ENCODE peak calls at places on chromosomes 3 and 15, in four cellular contexts. H is WTC11, L is HepG2, T is K562. U is an unnamed sample.

GRCh38 chr3:129246636-129247035 is 2.8 kb upstream of the COPG1 start:
- DNase-seq in H (no peak), L (no peak), T (no peak), U (no peak)

GRCh38 chr3:29065211-29065785 is 215.6 kb upstream of the RBMS3 start:
- DNase-seq in H (peak), L (no peak), T (no peak), U (peak)

GRCh38 chr3:131217296-131217741 is 164.3 kb upstream of the NUDT16 start:
- DNase-seq in H (no peak), L (no peak), T (no peak), U (peak)

GRCh38 chr15:48590704-48591103 is 54.8 kb downstream of the FBN1 start:
- DNase-seq in H (no peak), L (no peak), T (peak), U (no peak)

GRCh38 chr3:169454823-169455222 is 208.7 kb downstream of the MECOM start:
- DNase-seq in H (no peak), L (no peak), T (no peak), U (no peak)

GRCh38 chr15:75823860-75824613 is 19.2 kb upstream of the UBE2Q2 start:
- DNase-seq in H (peak), L (peak), T (no peak), U (no peak)

GRCh38 chr3:179882322-179882721 is 154.4 kb downstream of the PEX5L start:
- DNase-seq in H (peak), L (no peak), T (no peak), U (no peak)

GRCh38 chr15:43519207-43519606 is 1.8 kb downstream of the MAP1A start:
- DNase-seq in H (no peak), L (no peak), T (no peak), U (no peak)

GRCh38 chr3:138113309-138113708 is 2.1 kb downstream of the DZIP1L start:
- DNase-seq in H (no peak), L (no peak), T (no peak), U (no peak)

GRCh38 chr15:84840255-84840654 is 23.1 kb downstream of the ALPK3 start:
- DNase-seq in H (no peak), L (no peak), T (no peak), U (no peak)

GRCh38 chr3:12895391-12896205 is 54.2 kb upstream of the RPL32 start:
- DNase-seq in H (no peak), L (no peak), T (no peak), U (no peak)

GRCh38 chr3:183576487-183577107 is 21.1 kb upstream of the KLHL6 start:
- DNase-seq in H (no peak), L (no peak), T (no peak), U (no peak)

GRCh38 chr3:155270485-155271342 is 22.8 kb downstream of the STRIT1 start:
- DNase-seq in H (peak), L (no peak), T (peak), U (no peak)

GRCh38 chr3:14633819-14634424 is 17.6 kb upstream of the CCDC174 start:
- DNase-seq in H (peak), L (peak), T (peak), U (peak)

GRCh38 chr15:68335251-68335650 is 57.7 kb downstream of the FEM1B start:
- DNase-seq in H (no peak), L (no peak), T (no peak), U (no peak)

GRCh38 chr15:72199721-72200212 is 2.2 kb upstream of the GRAMD2A start:
- DNase-seq in H (peak), L (peak), T (peak), U (peak)

GRCh38 chr3:18425641-18426403 is 683 bp upstream of the SATB1 start:
- DNase-seq in H (peak), L (no peak), T (no peak), U (peak)

GRCh38 chr3:78870484-78870883 is 897.3 kb downstream of the ROBO1 start:
- DNase-seq in H (no peak), L (peak), T (no peak), U (no peak)

GRCh38 chr3:78871048-78871447 is 896.8 kb downstream of the ROBO1 start:
- DNase-seq in H (no peak), L (no peak), T (no peak), U (no peak)

GRCh38 chr3:78875431-78875830 is 892.4 kb downstream of the ROBO1 start:
- DNase-seq in H (no peak), L (no peak), T (no peak), U (no peak)

GRCh38 chr3:78873641-78874040 is 894.2 kb downstream of the ROBO1 start:
- DNase-seq in H (no peak), L (no peak), T (no peak), U (no peak)

DNA sequence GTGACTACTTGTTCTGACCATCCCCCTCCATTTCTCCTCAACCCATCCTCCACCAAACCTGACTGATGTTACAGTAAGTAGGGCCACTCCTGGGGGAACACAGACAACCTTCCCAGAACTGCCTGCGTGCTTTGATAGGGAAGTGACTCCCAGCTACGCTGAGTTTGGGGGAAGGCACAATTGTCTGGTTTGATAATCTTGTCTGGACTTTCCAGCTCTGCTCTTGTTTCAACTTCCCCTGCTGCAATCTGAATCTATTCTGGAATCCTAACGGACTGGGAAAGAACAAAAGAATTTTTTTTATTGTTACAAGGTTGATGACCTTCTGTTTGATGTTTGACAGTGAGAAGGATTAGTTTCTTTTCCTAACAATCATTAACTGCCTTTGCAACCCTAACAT is 895.6 kb downstream of the ROBO1 start:
- DNase-seq in H (no peak), L (peak), T (no peak), U (no peak)
- TF ChIP-seq ELF4 in H (no peak), L (no peak), T (no peak), U (no peak)

GRCh38 chr3:113535898-113536297 is 3.5 kb downstream of the SIDT1 start:
- DNase-seq in H (no peak), L (no peak), T (no peak), U (peak)
- TF ChIP-seq ELF4 in H (no peak), L (no peak), T (no peak), U (no peak)

GRCh38 chr15:38035701-38036100 is 101.3 kb downstream of the TMCO5A start:
- DNase-seq in H (no peak), L (no peak), T (no peak), U (no peak)
- TF ChIP-seq ELF4 in H (no peak), L (no peak), T (no peak), U (no peak)

GRCh38 chr3:48199117-48199516 is 10.9 kb upstream of the CDC25A start:
- DNase-seq in H (no peak), L (no peak), T (no peak), U (no peak)

GRCh38 chr3:48190911-48191310 is 2.7 kb upstream of the CDC25A start:
- DNase-seq in H (no peak), L (peak), T (no peak), U (no peak)

GRCh38 chr3:48189321-48189720 is 1.1 kb upstream of the CDC25A start:
- DNase-seq in H (no peak), L (no peak), T (no peak), U (no peak)

GRCh38 chr3:48194446-48195071 is 6.3 kb upstream of the CDC25A start:
- DNase-seq in H (peak), L (peak), T (peak), U (peak)
- TF ChIP-seq ELF4 in H (no peak), L (no peak), T (no peak), U (no peak)

GRCh38 chr3:127959873-127960272 is 44.8 kb downstream of the KBTBD12 start:
- DNase-seq in H (peak), L (peak), T (peak), U (peak)
- TF ChIP-seq ELF4 in H (no peak), L (no peak), T (no peak), U (no peak)

GRCh38 chr15:98866503-98866902 is 141.1 kb downstream of the PGPEP1L start:
- DNase-seq in H (no peak), L (no peak), T (no peak), U (no peak)

GRCh38 chr15:98868564-98868963 is 139.0 kb downstream of the PGPEP1L start:
- DNase-seq in H (no peak), L (no peak), T (no peak), U (no peak)

GRCh38 chr15:98861188-98861587 is 146.4 kb downstream of the PGPEP1L start:
- DNase-seq in H (no peak), L (no peak), T (no peak), U (no peak)

GRCh38 chr15:98863983-98864382 is 143.6 kb downstream of the PGPEP1L start:
- DNase-seq in H (no peak), L (no peak), T (no peak), U (no peak)

DNA sequence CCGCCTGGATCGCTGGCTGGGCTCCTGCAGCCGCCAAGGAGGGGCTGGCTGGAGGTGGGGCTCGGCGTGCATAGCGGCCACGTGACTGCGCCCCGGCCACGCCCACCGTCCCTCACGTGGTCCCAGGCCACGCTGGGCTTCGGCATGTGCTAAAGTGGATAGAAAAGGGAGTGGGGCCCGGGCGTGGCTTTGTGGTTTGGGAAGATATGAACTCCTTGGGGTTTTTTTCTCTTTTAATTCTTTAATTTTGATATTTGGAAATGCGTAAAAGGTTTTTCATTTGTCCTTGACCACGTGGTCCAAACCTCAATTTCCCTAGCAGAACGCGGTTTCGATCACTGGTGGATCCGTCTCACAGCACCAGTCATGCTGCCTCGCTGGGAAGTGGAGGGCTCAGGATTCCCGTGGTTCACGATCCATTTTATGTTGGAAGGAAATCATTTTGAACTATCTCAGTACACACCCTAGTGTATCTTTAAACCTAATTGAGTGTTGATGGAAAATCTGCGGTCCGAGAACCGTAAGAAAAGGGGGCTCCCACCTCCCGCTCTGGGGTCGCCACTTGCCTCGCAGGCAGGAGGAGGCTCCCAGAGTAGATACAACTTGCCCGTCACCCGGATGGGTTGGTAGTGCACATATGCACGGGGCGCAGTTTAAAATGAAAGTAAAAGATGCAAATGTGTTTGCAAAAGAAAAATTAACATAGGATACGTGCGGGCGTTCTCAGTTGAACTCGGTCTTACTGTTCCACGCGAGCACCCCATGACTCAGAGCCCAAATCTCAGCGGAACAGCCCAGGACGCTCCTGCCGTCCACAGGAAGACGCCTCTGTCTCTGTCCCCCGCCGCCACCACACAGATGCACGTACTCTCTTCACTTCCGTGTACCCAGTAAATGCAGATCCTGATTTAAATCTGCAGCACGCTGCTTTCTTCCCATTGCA is 141.9 kb downstream of the PGPEP1L start:
- DNase-seq in H (peak), L (peak), T (peak), U (peak)
- TF ChIP-seq ELF4 in H (no peak), L (no peak), T (no peak), U (no peak)

GRCh38 chr3:102415553-102415952 is 19.3 kb upstream of the ZPLD1 start:
- DNase-seq in H (no peak), L (no peak), T (no peak), U (no peak)
- TF ChIP-seq ELF4 in H (no peak), L (no peak), T (no peak), U (no peak)

GRCh38 chr15:52005748-52006701 is 13.0 kb upstream of the MAPK6 start:
- DNase-seq in H (no peak), L (peak), T (peak), U (no peak)
- TF ChIP-seq ELF4 in H (no peak), L (no peak), T (no peak), U (no peak)

GRCh38 chr3:177157492-177157891 is 39.8 kb downstream of the TBL1XR1 start:
- DNase-seq in H (no peak), L (no peak), T (no peak), U (no peak)

GRCh38 chr3:177168431-177168830 is 28.9 kb downstream of the TBL1XR1 start:
- DNase-seq in H (no peak), L (no peak), T (no peak), U (no peak)

GRCh38 chr3:177162742-177163141 is 34.5 kb downstream of the TBL1XR1 start:
- DNase-seq in H (no peak), L (no peak), T (no peak), U (no peak)
- TF ChIP-seq ELF4 in H (no peak), L (no peak), T (no peak), U (no peak)